ENCODE peak calls at places on chromosome 12, in seven cellular contexts. D is HepG2, R is endothelial cell of umbilical vein, Y is GM12878, T is suprapubic skin, K is stomach, Q is vagina. X is an unnamed sample.

GRCh38 chr12:7128681-7129593 is at the start of gene RBP5:
- DNase-seq in D (no peak), R (no peak), Y (no peak), T (no peak), K (no peak), Q (no peak), X (no peak)

GRCh38 chr12:47017901-47018479 is 61.4 kb upstream of the PCED1B start:
- DNase-seq in D (no peak), R (no peak), Y (no peak), T (no peak), K (no peak), Q (no peak), X (no peak)

GRCh38 chr12:78865297-78865955 is 852 bp downstream of the SYT1 start:
- DNase-seq in D (no peak), R (no peak), Y (no peak), T (no peak), K (no peak), Q (no peak), X (no peak)

GRCh38 chr12:70920891-70921290 is 353 bp upstream of the PTPRR start:
- DNase-seq in D (no peak), R (no peak), Y (no peak), T (no peak), K (no peak), Q (no peak), X (no peak)

GRCh38 chr12:21065845-21066244 is 65.1 kb upstream of the SLCO1B1 start:
- DNase-seq in D (no peak), R (peak; percentile 33), Y (no peak), T (no peak), K (no peak), Q (no peak), X (no peak)

GRCh38 chr12:62530596-62530995 is 64.0 kb downstream of the MON2 start:
- DNase-seq in D (no peak), R (no peak), Y (no peak), T (no peak), K (no peak), Q (no peak), X (no peak)

GRCh38 chr12:78559441-78559840 is 305.1 kb upstream of the SYT1 start:
- DNase-seq in D (no peak), R (no peak), Y (no peak), T (no peak), K (no peak), Q (no peak), X (no peak)

GRCh38 chr12:105271364-105271763 is 35.4 kb upstream of the APPL2 start:
- DNase-seq in D (no peak), R (no peak), Y (no peak), T (no peak), K (no peak), Q (no peak), X (no peak)

GRCh38 chr12:103561174-103561573 is 25.9 kb upstream of the STAB2 start:
- DNase-seq in D (no peak), R (no peak), Y (no peak), T (no peak), K (no peak), Q (no peak), X (no peak)

GRCh38 chr12:91225316-91225715 is 42.7 kb upstream of the DCN start:
- DNase-seq in D (no peak), R (no peak), Y (no peak), T (no peak), K (no peak), Q (no peak), X (no peak)

GRCh38 chr12:51076235-51076930 is 7.0 kb downstream of the CSRNP2 start:
- DNase-seq in D (no peak), R (no peak), Y (no peak), T (no peak), K (no peak), Q (no peak), X (peak; percentile 26)

GRCh38 chr12:26369588-26369987 is 174.2 kb downstream of the SSPN start:
- DNase-seq in D (no peak), R (no peak), Y (no peak), T (no peak), K (no peak), Q (no peak), X (no peak)

GRCh38 chr12:74021937-74022336 is 515.7 kb upstream of the ATXN7L3B start:
- DNase-seq in D (peak; percentile 50), R (peak; percentile 33), Y (no peak), T (no peak), K (peak; percentile 48), Q (no peak), X (peak; percentile 5)

GRCh38 chr12:43306066-43306465 is 245.9 kb downstream of the ADAMTS20 start:
- DNase-seq in D (no peak), R (peak; percentile 42), Y (no peak), T (no peak), K (no peak), Q (no peak), X (peak; percentile 87)

GRCh38 chr12:14460212-14460841 is 94.8 kb downstream of the ATF7IP start:
- DNase-seq in D (no peak), R (no peak), Y (no peak), T (no peak), K (no peak), Q (no peak), X (no peak)

GRCh38 chr12:7628401-7628961 is 37.2 kb downstream of the APOBEC1 start:
- DNase-seq in D (no peak), R (no peak), Y (no peak), T (no peak), K (no peak), Q (no peak), X (no peak)

GRCh38 chr12:79566452-79566851 is 124.3 kb downstream of the PAWR start:
- DNase-seq in D (peak; percentile 78), R (peak; percentile 89), Y (no peak), T (no peak), K (no peak), Q (no peak), X (no peak)

GRCh38 chr12:64883264-64884163 is 59.1 kb downstream of the TBC1D30 start:
- DNase-seq in D (peak; percentile 3), R (no peak), Y (peak; percentile 46), T (no peak), K (no peak), Q (no peak), X (no peak)

GRCh38 chr12:123075591-123076171 is 75.2 kb downstream of the PITPNM2 start:
- DNase-seq in D (peak; percentile 78), R (no peak), Y (no peak), T (no peak), K (peak; percentile 46), Q (no peak), X (no peak)

GRCh38 chr12:81699572-81699971 is 59.6 kb downstream of the PPFIA2 start:
- DNase-seq in D (no peak), R (no peak), Y (no peak), T (no peak), K (no peak), Q (no peak), X (no peak)

GRCh38 chr12:63862187-63863107 is 17.9 kb downstream of the SRGAP1 start:
- DNase-seq in D (peak; percentile 83), R (peak; percentile 19), Y (no peak), T (no peak), K (peak; percentile 62), Q (no peak), X (no peak)

GRCh38 chr12:8953773-8954402 is 4.4 kb upstream of the M6PR start:
- DNase-seq in D (no peak), R (no peak), Y (no peak), T (no peak), K (no peak), Q (no peak), X (no peak)

GRCh38 chr12:30095511-30095910 is 311.8 kb upstream of the TMTC1 start:
- DNase-seq in D (no peak), R (no peak), Y (no peak), T (no peak), K (no peak), Q (no peak), X (no peak)

GRCh38 chr12:75194250-75194649 is 15.4 kb downstream of the KCNC2 start:
- DNase-seq in D (no peak), R (no peak), Y (no peak), T (no peak), K (no peak), Q (no peak), X (no peak)

GRCh38 chr12:47141459-47141858 is 61.7 kb upstream of the AMIGO2 start:
- DNase-seq in D (no peak), R (no peak), Y (no peak), T (no peak), K (no peak), Q (no peak), X (no peak)

GRCh38 chr12:112948806-112949205 is 10.5 kb downstream of the OAS3 start:
- DNase-seq in D (no peak), R (no peak), Y (no peak), T (no peak), K (no peak), Q (peak; percentile 67), X (no peak)

GRCh38 chr12:84455598-84455997 is 457.0 kb downstream of the SLC6A15 start:
- DNase-seq in D (no peak), R (no peak), Y (no peak), T (no peak), K (no peak), Q (no peak), X (no peak)

GRCh38 chr12:34393821-34394150 is 371.5 kb downstream of the ALG10 start:
- DNase-seq in D (no peak), R (no peak), Y (no peak), T (no peak), K (peak; percentile 17), Q (no peak), X (no peak)

GRCh38 chr12:49939307-49939706 is 11.2 kb upstream of the AQP2 start:
- DNase-seq in D (no peak), R (no peak), Y (no peak), T (no peak), K (no peak), Q (no peak), X (no peak)

GRCh38 chr12:96399919-96400630 is at the start of gene CDK17:
- DNase-seq in D (peak; percentile 71), R (peak; percentile 83), Y (no peak), T (peak; percentile 87), K (peak; percentile 85), Q (no peak), X (peak; percentile 81)
- TF ChIP-seq CTCF in D (peak; percentile 53), R (peak; percentile 42), Y (peak; percentile 36), T (no peak), K (peak; percentile 15), Q (peak; percentile 40), X (no peak)

GRCh38 chr12:116606397-116606796 is 47.2 kb downstream of the MAP1LC3B2 start:
- DNase-seq in D (no peak), R (no peak), Y (no peak), T (no peak), K (no peak), Q (no peak), X (no peak)
- TF ChIP-seq POLR2AphosphoS5 in D (no peak), R (no peak), Y (no peak), T (no peak), K (no peak), Q (no peak), X (no peak)

GRCh38 chr12:24244801-24245200 is 295.3 kb upstream of the SOX5 start:
- DNase-seq in D (no peak), R (no peak), Y (no peak), T (no peak), K (no peak), Q (no peak), X (no peak)
- TF ChIP-seq CTCF in D (no peak), R (no peak), Y (no peak), T (no peak), K (no peak), Q (no peak), X (no peak)

DNA sequence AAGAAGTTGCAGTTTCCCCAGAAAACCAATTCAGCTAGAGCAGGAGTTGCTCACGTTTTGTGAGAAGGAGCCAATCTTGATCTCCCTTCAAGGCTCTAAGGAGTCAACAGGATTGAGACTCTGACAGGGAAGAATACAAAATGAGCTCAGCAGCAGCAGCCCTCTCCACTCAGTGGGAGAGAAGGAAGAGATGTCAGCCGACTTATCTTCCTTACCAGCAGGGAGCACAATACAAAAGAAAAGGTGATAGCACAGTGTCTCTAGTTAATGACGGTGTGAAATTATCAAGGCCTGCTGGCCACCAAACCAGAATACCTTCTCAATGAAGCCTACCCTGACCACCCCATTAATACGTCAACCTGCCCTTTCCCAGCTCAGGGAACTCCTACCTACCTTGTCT is 223.6 kb upstream of the TMPO start:
- DNase-seq in D (no peak), R (no peak), Y (no peak), T (no peak), K (no peak), Q (no peak), X (no peak)
- TF ChIP-seq POLR2AphosphoS5 in D (no peak), R (no peak), Y (no peak), T (no peak), K (no peak), Q (no peak), X (no peak)